ENCODE peak calls at places on chromosomes 3 and 15, in six cellular contexts. W is body of pancreas; R is CD8-positive, alpha-beta T cell; L is aorta; T is OCI-LY7; K is SJCRH30. I is an unnamed sample. For H3K4me1, the result is how much of the 10 kb centered on the place peaks cover.

GRCh38 chr3:159326998-159327397 is 525.1 kb downstream of the MFSD1 start:
- DNase-seq in K (no peak), L (no peak), R (no peak), W (no peak), T (no peak), I (no peak)

GRCh38 chr15:68640791-68641331 is 62.1 kb downstream of the CORO2B start:
- DNase-seq in R (no peak), T (no peak), K (no peak), L (no peak), W (no peak), I (no peak)

GRCh38 chr15:68982976-68983550 is 31.4 kb upstream of the NOX5 start:
- DNase-seq in K (no peak), R (no peak), L (no peak), W (no peak), T (no peak), I (no peak)

GRCh38 chr3:128133273-128133883 is 9.8 kb upstream of the RUVBL1 start:
- DNase-seq in L (no peak), K (peak), W (peak), T (peak), R (peak), I (peak)

GRCh38 chr3:152428577-152428976 is 159.8 kb downstream of the MBNL1 start:
- DNase-seq in T (no peak), R (no peak), K (no peak), L (no peak), W (no peak), I (no peak)

GRCh38 chr3:58490860-58491501 is 915 bp upstream of the KCTD6 start:
- DNase-seq in R (no peak), L (peak), K (no peak), T (no peak), W (peak), I (no peak)

GRCh38 chr15:60283936-60284335 is 113.8 kb downstream of the ANXA2 start:
- DNase-seq in T (no peak), W (no peak), L (no peak), R (no peak), K (no peak), I (no peak)

GRCh38 chr3:79392479-79392878 is 375.3 kb downstream of the ROBO1 start:
- DNase-seq in R (no peak), K (no peak), L (no peak), T (no peak), W (no peak), I (no peak)

GRCh38 chr15:68843425-68844311 is 23.0 kb upstream of the ANP32A start:
- DNase-seq in T (peak), R (no peak), W (peak), L (no peak), K (no peak), I (no peak)

GRCh38 chr3:45127130-45127822 is 18.9 kb downstream of the CDCP1 start:
- DNase-seq in W (no peak), K (no peak), L (no peak), T (no peak), R (no peak), I (no peak)

GRCh38 chr15:46232471-46232870 is 597.6 kb downstream of the SQOR start:
- DNase-seq in T (no peak), K (no peak), L (no peak), R (no peak), W (no peak), I (no peak)

GRCh38 chr3:140166908-140167599 is 232.1 kb downstream of the CLSTN2 start:
- DNase-seq in T (no peak), K (no peak), W (no peak), R (no peak), L (no peak), I (no peak)

GRCh38 chr3:106825962-106826605 is 551.2 kb upstream of the CCDC54 start:
- DNase-seq in T (no peak), L (no peak), R (no peak), K (peak), W (no peak), I (no peak)

GRCh38 chr15:78024141-78024567 is 53.4 kb downstream of the TBC1D2B start:
- DNase-seq in T (no peak), W (peak), K (peak), L (peak), R (no peak), I (no peak)

GRCh38 chr15:96947830-96948229 is 617.3 kb downstream of the NR2F2 start:
- DNase-seq in K (peak), T (no peak), W (no peak), L (no peak), R (no peak), I (no peak)

GRCh38 chr3:191256405-191256804 is 57.4 kb downstream of the OSTN start:
- DNase-seq in L (no peak), T (no peak), K (no peak), W (no peak), R (no peak), I (no peak)
- H3K4me1 ChIP-seq in L (under half), T (half or more), K (under half), W (under half), R (under half), I (under half)

DNA sequence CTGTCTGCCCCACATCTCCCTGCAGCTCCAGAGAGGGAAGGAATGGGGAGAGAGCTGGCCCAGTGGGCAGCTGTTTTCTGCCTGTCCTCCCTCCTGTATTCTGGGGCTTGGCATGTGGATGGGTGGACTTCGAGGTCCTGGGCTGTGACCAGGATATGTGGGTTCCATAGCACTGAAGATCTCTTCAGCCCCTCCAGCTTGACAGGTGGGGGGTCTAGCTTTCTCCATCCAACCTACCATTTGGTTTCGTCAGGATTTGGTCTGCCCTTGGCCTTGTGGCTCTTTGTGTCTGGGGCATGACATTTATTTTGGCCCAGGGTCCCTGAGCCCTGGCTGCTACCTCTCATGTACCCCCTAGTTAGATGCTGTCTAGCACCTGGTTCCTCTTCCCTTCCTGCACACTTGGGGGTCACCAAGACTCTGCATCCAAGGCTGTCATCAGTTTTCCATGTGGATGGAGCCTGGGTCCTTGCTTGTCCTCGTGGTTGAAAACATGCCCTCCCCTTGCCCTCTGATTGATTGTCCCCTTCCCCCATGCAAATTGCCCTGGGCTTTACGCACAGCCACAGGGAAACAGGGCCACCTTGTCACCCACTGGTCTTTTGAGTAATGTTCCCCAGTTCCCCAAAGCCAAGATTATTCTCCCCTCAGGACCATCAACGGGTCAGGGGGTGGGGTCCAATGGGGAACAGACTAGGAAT is 3.2 kb downstream of the EPHB3 start:
- DNase-seq in W (no peak), L (peak), T (no peak), K (no peak), R (no peak), I (no peak)
- H3K4me1 ChIP-seq in W (half or more), L (under half), T (under half), K (under half), R (under half), I (under half)

DNA sequence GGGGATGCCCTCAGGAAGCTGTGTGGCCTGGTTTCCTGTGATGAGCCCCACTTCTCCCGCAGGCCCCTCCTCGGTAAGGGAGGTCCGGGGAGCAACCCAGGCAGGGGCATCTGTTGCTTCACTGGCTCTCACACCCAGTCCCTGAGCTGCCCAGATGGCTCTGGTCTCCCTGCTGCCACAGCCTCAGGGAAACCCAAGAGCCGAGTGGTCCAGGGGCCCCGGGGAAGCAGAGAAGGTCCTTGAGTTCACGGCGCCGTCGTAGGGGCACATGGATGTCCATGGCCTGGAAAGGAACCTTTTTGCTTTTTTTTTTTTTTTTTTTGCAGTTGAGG is 13.3 kb upstream of the LRRC15 start:
- DNase-seq in W (peak), L (no peak), K (no peak), R (no peak), T (no peak), I (no peak)
- H3K4me1 ChIP-seq in W (under half), L (under half), K (under half), R (under half), T (under half), I (under half)

GRCh38 chr3:52532517-52532837 is 1.2 kb downstream of the NT5DC2 start:
- DNase-seq in K (peak), R (no peak), T (peak), L (peak), W (no peak), I (peak)
- H3K4me1 ChIP-seq in K (under half), R (under half), T (under half), L (under half), W (under half), I (under half)